ENCODE peak calls at places on chromosomes 13 and 19, in seven cellular contexts. F is neuronal stem cell, O is IMR-90, B is H9, E is H1, Z is trophoblast cell, T is mesenchymal stem cell. I is an unnamed sample.

GRCh38 chr13:102773441-102774209 is at the start of gene TEX30:
- DNase-seq in B (peak; percentile 85), Z (peak; percentile 94), O (peak; percentile 76), E (peak; percentile 36), F (peak; percentile 65), T (peak; percentile 76), I (peak; percentile 88)

GRCh38 chr19:10093295-10094186 is 7.4 kb downstream of the SHFL start:
- DNase-seq in E (no peak), B (no peak), F (no peak), O (no peak), T (no peak), Z (peak; percentile 24), I (peak; percentile 44)

GRCh38 chr13:38398810-38399493 is 49.3 kb downstream of the UFM1 start:
- DNase-seq in O (peak; percentile 39), E (no peak), Z (peak; percentile 7), T (peak; percentile 64), F (no peak), B (no peak), I (no peak)

GRCh38 chr19:784541-784940 is 12.7 kb upstream of the PTBP1 start:
- DNase-seq in F (no peak), E (no peak), B (no peak), Z (no peak), T (no peak), O (no peak), I (no peak)

GRCh38 chr19:49106648-49107135 is 7.5 kb upstream of the LIN7B start:
- DNase-seq in Z (peak; percentile 66), T (peak; percentile 50), B (peak; percentile 81), O (peak; percentile 45), E (no peak), F (peak; percentile 52), I (peak; percentile 71)

GRCh38 chr13:113627136-113627535 is 30.9 kb downstream of the ATP4B start:
- DNase-seq in Z (no peak), T (no peak), F (no peak), E (no peak), O (no peak), B (no peak), I (no peak)

GRCh38 chr13:26601669-26602068 is 44.2 kb downstream of the WASF3 start:
- DNase-seq in T (peak; percentile 57), O (peak; percentile 59), F (no peak), B (no peak), Z (no peak), E (no peak), I (peak; percentile 73)

GRCh38 chr19:9456018-9456689 is 20.8 kb upstream of the ZNF266 start:
- DNase-seq in T (no peak), O (no peak), F (no peak), B (no peak), E (no peak), Z (no peak), I (no peak)

GRCh38 chr13:105821337-105821736 is 714.1 kb downstream of the EFNB2 start:
- DNase-seq in F (no peak), Z (no peak), B (no peak), O (no peak), E (no peak), T (no peak), I (no peak)

GRCh38 chr13:25295228-25295627 is 6.2 kb upstream of the NUP58 start:
- DNase-seq in E (no peak), F (no peak), B (no peak), T (no peak), Z (no peak), O (peak; percentile 38), I (no peak)

GRCh38 chr19:16188521-16188920 is 3.3 kb downstream of the FAM32A start:
- DNase-seq in E (no peak), O (no peak), F (no peak), Z (no peak), B (no peak), T (no peak), I (no peak)

GRCh38 chr13:104477256-104477655 is 1411.0 kb upstream of the SLC10A2 start:
- DNase-seq in E (no peak), Z (no peak), B (no peak), F (no peak), O (no peak), T (no peak), I (no peak)

GRCh38 chr19:43450545-43450997 is 14.8 kb downstream of the LYPD3 start:
- DNase-seq in O (peak; percentile 79), F (no peak), E (no peak), Z (no peak), T (peak; percentile 36), B (no peak), I (no peak)

GRCh38 chr13:75771818-75772217 is 135.7 kb downstream of the LMO7 start:
- DNase-seq in F (no peak), Z (peak; percentile 49), O (peak; percentile 91), E (no peak), T (peak; percentile 72), B (no peak), I (no peak)

GRCh38 chr19:9883231-9883758 is 48.2 kb downstream of the PIN1 start:
- DNase-seq in B (peak; percentile 51), O (no peak), Z (no peak), E (no peak), T (no peak), F (peak; percentile 27), I (no peak)

GRCh38 chr13:106802917-106803316 is 235.0 kb upstream of the ARGLU1 start:
- DNase-seq in Z (no peak), O (no peak), F (no peak), E (no peak), B (peak; percentile 41), T (no peak), I (no peak)

GRCh38 chr13:38758278-38758677 is 71.4 kb downstream of the FREM2 start:
- DNase-seq in T (no peak), F (no peak), B (no peak), Z (no peak), E (no peak), O (no peak), I (peak; percentile 74)

GRCh38 chr19:1867359-1867724 is 4.0 kb upstream of the KLF16 start:
- DNase-seq in B (no peak), E (no peak), F (no peak), T (no peak), O (no peak), Z (no peak), I (no peak)

GRCh38 chr19:13610042-13610691 is 103.9 kb upstream of the CACNA1A start:
- DNase-seq in O (no peak), T (no peak), B (peak; percentile 52), E (no peak), F (no peak), Z (no peak), I (no peak)

GRCh38 chr19:8592231-8593009 is 15.2 kb upstream of the MYO1F start:
- DNase-seq in E (peak; percentile 100), B (peak; percentile 100), F (peak; percentile 100), Z (peak; percentile 36), T (peak; percentile 94), O (peak; percentile 95), I (peak; percentile 99)

GRCh38 chr13:28531195-28531955 is 36.4 kb upstream of the FLT1 start:
- DNase-seq in T (peak; percentile 50), B (no peak), O (peak; percentile 30), F (peak; percentile 37), Z (peak; percentile 36), E (peak; percentile 27), I (peak; percentile 77)

GRCh38 chr19:23055946-23056345 is 53.0 kb upstream of the ZNF728 start:
- DNase-seq in F (no peak), Z (peak; percentile 94), T (no peak), E (no peak), B (no peak), O (no peak), I (no peak)

GRCh38 chr19:23054456-23054855 is 51.5 kb upstream of the ZNF728 start:
- DNase-seq in E (no peak), T (no peak), Z (peak; percentile 91), B (no peak), F (no peak), O (no peak), I (no peak)

GRCh38 chr19:23052349-23052748 is 49.4 kb upstream of the ZNF728 start:
- DNase-seq in T (no peak), E (no peak), F (no peak), Z (peak; percentile 88), B (no peak), O (no peak), I (no peak)

GRCh38 chr19:23056516-23056915 is 53.5 kb upstream of the ZNF728 start:
- DNase-seq in O (no peak), E (no peak), T (no peak), B (no peak), F (no peak), Z (peak; percentile 89), I (no peak)

GRCh38 chr19:23055501-23055900 is 52.5 kb upstream of the ZNF728 start:
- DNase-seq in F (no peak), E (no peak), B (no peak), O (no peak), T (no peak), Z (peak; percentile 89), I (no peak)
- H3K23ac ChIP-seq in F (no peak overlapping the region), E (no peak overlapping the region), B (no peak overlapping the region), O (no peak overlapping the region), T (no peak overlapping the region), Z (no peak overlapping the region), I (no peak overlapping the region)

GRCh38 chr19:6099633-6100032 is 10.7 kb downstream of the RFX2 start:
- DNase-seq in T (no peak), E (no peak), B (no peak), O (no peak), F (no peak), Z (no peak), I (no peak)

GRCh38 chr19:6097911-6098310 is 12.4 kb downstream of the RFX2 start:
- DNase-seq in Z (peak; percentile 41), B (no peak), E (no peak), T (no peak), F (no peak), O (no peak), I (no peak)

GRCh38 chr19:6099037-6099436 is 11.3 kb downstream of the RFX2 start:
- DNase-seq in Z (no peak), O (no peak), E (no peak), F (no peak), B (no peak), T (no peak), I (no peak)

GRCh38 chr19:6100284-6100915 is 9.9 kb downstream of the RFX2 start:
- DNase-seq in O (no peak), F (no peak), Z (no peak), T (peak; percentile 28), B (no peak), E (no peak), I (no peak)

DNA sequence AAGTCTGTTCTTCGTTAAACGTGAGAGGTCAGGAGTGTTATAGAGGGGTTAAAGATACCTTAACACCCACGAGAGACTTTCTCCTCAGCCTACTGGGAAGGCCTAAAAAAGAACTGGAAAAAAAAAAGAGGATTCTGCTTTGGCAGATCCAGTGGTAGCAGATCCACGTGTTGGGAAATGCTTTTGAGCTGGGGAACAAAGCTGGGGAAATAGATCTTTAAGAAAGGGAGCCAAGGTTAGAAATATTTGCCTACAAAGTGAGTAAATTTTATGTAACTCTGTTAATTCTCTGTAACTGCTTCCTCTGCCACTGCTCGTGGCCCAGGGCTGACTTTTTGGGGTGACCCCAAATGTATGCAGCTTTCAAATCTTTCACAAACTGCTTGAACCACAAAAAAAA is 11.7 kb downstream of the RFX2 start:
- DNase-seq in E (no peak), O (no peak), B (no peak), F (no peak), T (no peak), Z (no peak), I (no peak)
- H3K9ac ChIP-seq in E (no peak overlapping the region), O (no peak overlapping the region), B (no peak overlapping the region), F (no peak overlapping the region), T (peak overlapping the region; percentile 75), Z (no peak overlapping the region), I (no peak overlapping the region)

GRCh38 chr13:97766749-97767148 is 186.7 kb upstream of the IPO5 start:
- DNase-seq in T (no peak), B (no peak), Z (no peak), E (no peak), F (no peak), O (no peak), I (no peak)
- H3K23ac ChIP-seq in T (no peak overlapping the region), B (no peak overlapping the region), Z (no peak overlapping the region), E (no peak overlapping the region), F (no peak overlapping the region), O (no peak overlapping the region), I (no peak overlapping the region)

GRCh38 chr19:58498316-58499020 is 13.3 kb downstream of the SLC27A5 start:
- DNase-seq in O (no peak), Z (no peak), F (no peak), B (no peak), E (no peak), T (no peak), I (no peak)
- H3K9ac ChIP-seq in O (peak overlapping the region; percentile 15), Z (no peak overlapping the region), F (peak overlapping the region; percentile 66), B (peak overlapping the region; percentile 1), E (no peak overlapping the region), T (peak overlapping the region; percentile 27), I (peak overlapping the region; percentile 78)

I was measured in mesendoderm.